ENCODE peak calls at places on chromosomes 3 and 15, in five cellular contexts. One of them, this sample, is unnamed.

GRCh38 chr15:31100738-31101137 is 787 bp downstream of the TRPM1 start:
- DNase-seq in NCI-H1092: no peak
- DNase-seq in GM12865: no peak
- DNase-seq in stimulated activated CD4-positive, alpha-beta T cell treated with anti-CD3 and anti-CD28 coated beads, Interleukin-1b, Interleukin-23, amount 100 ng/mL, for 1 hour: no peak
- DNase-seq in HEK293T: no peak
- DNase-seq in this sample: no peak

GRCh38 chr15:80906159-80906775 is 83.4 kb downstream of the MESD start:
- DNase-seq in NCI-H1092: peak
- DNase-seq in GM12865: no peak
- DNase-seq in stimulated activated CD4-positive, alpha-beta T cell treated with anti-CD3 and anti-CD28 coated beads, Interleukin-1b, Interleukin-23, amount 100 ng/mL, for 1 hour: no peak
- DNase-seq in HEK293T: peak
- DNase-seq in this sample: peak

GRCh38 chr15:28918141-28918983 is 32.6 kb downstream of the APBA2 start:
- DNase-seq in NCI-H1092: no peak
- DNase-seq in GM12865: no peak
- DNase-seq in stimulated activated CD4-positive, alpha-beta T cell treated with anti-CD3 and anti-CD28 coated beads, Interleukin-1b, Interleukin-23, amount 100 ng/mL, for 1 hour: no peak
- DNase-seq in HEK293T: no peak
- DNase-seq in this sample: no peak

GRCh38 chr3:53815651-53816050 is 30.6 kb downstream of the CHDH start:
- DNase-seq in NCI-H1092: no peak
- DNase-seq in GM12865: no peak
- DNase-seq in stimulated activated CD4-positive, alpha-beta T cell treated with anti-CD3 and anti-CD28 coated beads, Interleukin-1b, Interleukin-23, amount 100 ng/mL, for 1 hour: no peak
- DNase-seq in HEK293T: no peak
- DNase-seq in this sample: no peak

GRCh38 chr3:26967531-26967930 is 345.0 kb downstream of the LRRC3B start:
- DNase-seq in NCI-H1092: no peak
- DNase-seq in GM12865: no peak
- DNase-seq in stimulated activated CD4-positive, alpha-beta T cell treated with anti-CD3 and anti-CD28 coated beads, Interleukin-1b, Interleukin-23, amount 100 ng/mL, for 1 hour: no peak
- DNase-seq in HEK293T: no peak
- DNase-seq in this sample: no peak

GRCh38 chr15:83769411-83769960 is 115.6 kb downstream of the ADAMTSL3 start:
- DNase-seq in NCI-H1092: no peak
- DNase-seq in GM12865: peak
- DNase-seq in stimulated activated CD4-positive, alpha-beta T cell treated with anti-CD3 and anti-CD28 coated beads, Interleukin-1b, Interleukin-23, amount 100 ng/mL, for 1 hour: no peak
- DNase-seq in HEK293T: no peak
- DNase-seq in this sample: no peak

GRCh38 chr3:101377796-101378195 is 57.4 kb upstream of the IMPG2 start:
- DNase-seq in NCI-H1092: no peak
- DNase-seq in GM12865: no peak
- DNase-seq in stimulated activated CD4-positive, alpha-beta T cell treated with anti-CD3 and anti-CD28 coated beads, Interleukin-1b, Interleukin-23, amount 100 ng/mL, for 1 hour: no peak
- DNase-seq in HEK293T: no peak
- DNase-seq in this sample: no peak

GRCh38 chr3:130892759-130893239 is 1.1 kb upstream of the ATP2C1 start:
- DNase-seq in NCI-H1092: peak
- DNase-seq in GM12865: peak
- DNase-seq in stimulated activated CD4-positive, alpha-beta T cell treated with anti-CD3 and anti-CD28 coated beads, Interleukin-1b, Interleukin-23, amount 100 ng/mL, for 1 hour: peak
- DNase-seq in HEK293T: peak
- DNase-seq in this sample: peak

GRCh38 chr3:196813903-196814302 is 53.8 kb upstream of the SENP5 start:
- DNase-seq in NCI-H1092: no peak
- DNase-seq in GM12865: no peak
- DNase-seq in stimulated activated CD4-positive, alpha-beta T cell treated with anti-CD3 and anti-CD28 coated beads, Interleukin-1b, Interleukin-23, amount 100 ng/mL, for 1 hour: no peak
- DNase-seq in HEK293T: no peak
- DNase-seq in this sample: no peak

GRCh38 chr3:25536668-25537331 is 108.7 kb downstream of the RARB start:
- DNase-seq in NCI-H1092: no peak
- DNase-seq in GM12865: no peak
- DNase-seq in stimulated activated CD4-positive, alpha-beta T cell treated with anti-CD3 and anti-CD28 coated beads, Interleukin-1b, Interleukin-23, amount 100 ng/mL, for 1 hour: no peak
- DNase-seq in HEK293T: no peak
- DNase-seq in this sample: peak

GRCh38 chr15:35867371-35867770 is 321.4 kb upstream of the DPH6 start:
- DNase-seq in NCI-H1092: no peak
- DNase-seq in GM12865: no peak
- DNase-seq in stimulated activated CD4-positive, alpha-beta T cell treated with anti-CD3 and anti-CD28 coated beads, Interleukin-1b, Interleukin-23, amount 100 ng/mL, for 1 hour: no peak
- DNase-seq in HEK293T: no peak
- DNase-seq in this sample: no peak

GRCh38 chr3:139108253-139108969 is 63.7 kb upstream of the PRR23C start:
- DNase-seq in NCI-H1092: no peak
- DNase-seq in GM12865: no peak
- DNase-seq in stimulated activated CD4-positive, alpha-beta T cell treated with anti-CD3 and anti-CD28 coated beads, Interleukin-1b, Interleukin-23, amount 100 ng/mL, for 1 hour: no peak
- DNase-seq in HEK293T: no peak
- DNase-seq in this sample: no peak

GRCh38 chr15:35980719-35981118 is 434.8 kb upstream of the DPH6 start:
- DNase-seq in NCI-H1092: no peak
- DNase-seq in GM12865: no peak
- DNase-seq in stimulated activated CD4-positive, alpha-beta T cell treated with anti-CD3 and anti-CD28 coated beads, Interleukin-1b, Interleukin-23, amount 100 ng/mL, for 1 hour: no peak
- DNase-seq in HEK293T: no peak
- DNase-seq in this sample: no peak

GRCh38 chr15:56839099-56839498 is 79.3 kb upstream of the TCF12 start:
- DNase-seq in NCI-H1092: no peak
- DNase-seq in GM12865: no peak
- DNase-seq in stimulated activated CD4-positive, alpha-beta T cell treated with anti-CD3 and anti-CD28 coated beads, Interleukin-1b, Interleukin-23, amount 100 ng/mL, for 1 hour: no peak
- DNase-seq in HEK293T: no peak
- DNase-seq in this sample: no peak

GRCh38 chr3:9600597-9600996 is 47.0 kb upstream of the LHFPL4 start:
- DNase-seq in NCI-H1092: peak
- DNase-seq in GM12865: peak
- DNase-seq in stimulated activated CD4-positive, alpha-beta T cell treated with anti-CD3 and anti-CD28 coated beads, Interleukin-1b, Interleukin-23, amount 100 ng/mL, for 1 hour: no peak
- DNase-seq in HEK293T: no peak
- DNase-seq in this sample: no peak

GRCh38 chr3:185353823-185354614 is 8.9 kb upstream of the MAP3K13 start:
- DNase-seq in NCI-H1092: peak
- DNase-seq in GM12865: peak
- DNase-seq in stimulated activated CD4-positive, alpha-beta T cell treated with anti-CD3 and anti-CD28 coated beads, Interleukin-1b, Interleukin-23, amount 100 ng/mL, for 1 hour: peak
- DNase-seq in HEK293T: peak
- DNase-seq in this sample: peak

GRCh38 chr3:127217594-127218456 is 24.9 kb downstream of the PRR23E start:
- DNase-seq in NCI-H1092: no peak
- DNase-seq in GM12865: peak
- DNase-seq in stimulated activated CD4-positive, alpha-beta T cell treated with anti-CD3 and anti-CD28 coated beads, Interleukin-1b, Interleukin-23, amount 100 ng/mL, for 1 hour: no peak
- DNase-seq in HEK293T: no peak
- DNase-seq in this sample: no peak

GRCh38 chr3:157128771-157129671 is 30.9 kb downstream of the CCNL1 start:
- DNase-seq in NCI-H1092: no peak
- DNase-seq in GM12865: peak
- DNase-seq in stimulated activated CD4-positive, alpha-beta T cell treated with anti-CD3 and anti-CD28 coated beads, Interleukin-1b, Interleukin-23, amount 100 ng/mL, for 1 hour: no peak
- DNase-seq in HEK293T: no peak
- DNase-seq in this sample: no peak

GRCh38 chr3:184740509-184741258 is 28.8 kb upstream of the MAGEF1 start:
- DNase-seq in NCI-H1092: no peak
- DNase-seq in GM12865: no peak
- DNase-seq in stimulated activated CD4-positive, alpha-beta T cell treated with anti-CD3 and anti-CD28 coated beads, Interleukin-1b, Interleukin-23, amount 100 ng/mL, for 1 hour: no peak
- DNase-seq in HEK293T: no peak
- DNase-seq in this sample: no peak

GRCh38 chr15:59616390-59616789 is 4.8 kb downstream of the GCNT3 start:
- DNase-seq in NCI-H1092: no peak
- DNase-seq in GM12865: no peak
- DNase-seq in stimulated activated CD4-positive, alpha-beta T cell treated with anti-CD3 and anti-CD28 coated beads, Interleukin-1b, Interleukin-23, amount 100 ng/mL, for 1 hour: no peak
- DNase-seq in HEK293T: no peak
- DNase-seq in this sample: no peak

GRCh38 chr3:31218082-31218481 is 314.6 kb upstream of the STT3B start:
- DNase-seq in NCI-H1092: no peak
- DNase-seq in GM12865: no peak
- DNase-seq in stimulated activated CD4-positive, alpha-beta T cell treated with anti-CD3 and anti-CD28 coated beads, Interleukin-1b, Interleukin-23, amount 100 ng/mL, for 1 hour: no peak
- DNase-seq in HEK293T: no peak
- DNase-seq in this sample: no peak

GRCh38 chr3:56197259-56197965 is 270.9 kb downstream of the ERC2 start:
- DNase-seq in NCI-H1092: no peak
- DNase-seq in GM12865: no peak
- DNase-seq in stimulated activated CD4-positive, alpha-beta T cell treated with anti-CD3 and anti-CD28 coated beads, Interleukin-1b, Interleukin-23, amount 100 ng/mL, for 1 hour: no peak
- DNase-seq in HEK293T: no peak
- DNase-seq in this sample: no peak

GRCh38 chr3:42033741-42034140 is 57.4 kb upstream of the TRAK1 start:
- DNase-seq in NCI-H1092: no peak
- DNase-seq in GM12865: no peak
- DNase-seq in stimulated activated CD4-positive, alpha-beta T cell treated with anti-CD3 and anti-CD28 coated beads, Interleukin-1b, Interleukin-23, amount 100 ng/mL, for 1 hour: no peak
- DNase-seq in HEK293T: no peak
- DNase-seq in this sample: no peak

GRCh38 chr3:182078929-182079328 is 367.2 kb downstream of the SOX2 start:
- DNase-seq in NCI-H1092: no peak
- DNase-seq in GM12865: no peak
- DNase-seq in stimulated activated CD4-positive, alpha-beta T cell treated with anti-CD3 and anti-CD28 coated beads, Interleukin-1b, Interleukin-23, amount 100 ng/mL, for 1 hour: no peak
- DNase-seq in HEK293T: no peak
- DNase-seq in this sample: no peak

GRCh38 chr3:196989721-196990262 is 21.2 kb upstream of the PIGZ start:
- DNase-seq in NCI-H1092: peak
- DNase-seq in GM12865: no peak
- DNase-seq in stimulated activated CD4-positive, alpha-beta T cell treated with anti-CD3 and anti-CD28 coated beads, Interleukin-1b, Interleukin-23, amount 100 ng/mL, for 1 hour: no peak
- DNase-seq in HEK293T: no peak
- DNase-seq in this sample: no peak

GRCh38 chr3:10196389-10197052 is 31.8 kb downstream of the IRAK2 start:
- DNase-seq in NCI-H1092: no peak
- DNase-seq in GM12865: peak
- DNase-seq in stimulated activated CD4-positive, alpha-beta T cell treated with anti-CD3 and anti-CD28 coated beads, Interleukin-1b, Interleukin-23, amount 100 ng/mL, for 1 hour: no peak
- DNase-seq in HEK293T: no peak
- DNase-seq in this sample: no peak

GRCh38 chr15:58724471-58724870 is 25.0 kb downstream of the ADAM10 start:
- DNase-seq in NCI-H1092: no peak
- DNase-seq in GM12865: peak
- DNase-seq in stimulated activated CD4-positive, alpha-beta T cell treated with anti-CD3 and anti-CD28 coated beads, Interleukin-1b, Interleukin-23, amount 100 ng/mL, for 1 hour: no peak
- DNase-seq in HEK293T: no peak
- DNase-seq in this sample: peak

GRCh38 chr3:159625594-159625993 is 363.0 kb upstream of the IL12A start:
- DNase-seq in NCI-H1092: no peak
- DNase-seq in GM12865: no peak
- DNase-seq in stimulated activated CD4-positive, alpha-beta T cell treated with anti-CD3 and anti-CD28 coated beads, Interleukin-1b, Interleukin-23, amount 100 ng/mL, for 1 hour: no peak
- DNase-seq in HEK293T: no peak
- DNase-seq in this sample: no peak

GRCh38 chr15:73650387-73651126 is 17.4 kb upstream of the NPTN start:
- DNase-seq in NCI-H1092: no peak
- DNase-seq in GM12865: peak
- DNase-seq in stimulated activated CD4-positive, alpha-beta T cell treated with anti-CD3 and anti-CD28 coated beads, Interleukin-1b, Interleukin-23, amount 100 ng/mL, for 1 hour: no peak
- DNase-seq in HEK293T: no peak
- DNase-seq in this sample: no peak

GRCh38 chr3:12681089-12681488 is 17.2 kb upstream of the RAF1 start:
- DNase-seq in NCI-H1092: no peak
- DNase-seq in GM12865: no peak
- DNase-seq in stimulated activated CD4-positive, alpha-beta T cell treated with anti-CD3 and anti-CD28 coated beads, Interleukin-1b, Interleukin-23, amount 100 ng/mL, for 1 hour: no peak
- DNase-seq in HEK293T: no peak
- DNase-seq in this sample: no peak

GRCh38 chr3:41507336-41508062 is 308.2 kb downstream of the CTNNB1 start:
- DNase-seq in NCI-H1092: no peak
- DNase-seq in GM12865: peak
- DNase-seq in stimulated activated CD4-positive, alpha-beta T cell treated with anti-CD3 and anti-CD28 coated beads, Interleukin-1b, Interleukin-23, amount 100 ng/mL, for 1 hour: no peak
- DNase-seq in HEK293T: no peak
- DNase-seq in this sample: no peak

GRCh38 chr3:152047465-152047864 is 174.0 kb downstream of the SUCNR1 start:
- DNase-seq in NCI-H1092: no peak
- DNase-seq in GM12865: no peak
- DNase-seq in stimulated activated CD4-positive, alpha-beta T cell treated with anti-CD3 and anti-CD28 coated beads, Interleukin-1b, Interleukin-23, amount 100 ng/mL, for 1 hour: no peak
- DNase-seq in HEK293T: no peak
- DNase-seq in this sample: no peak

GRCh38 chr3:45509038-45509767 is 85.3 kb upstream of the LIMD1 start:
- DNase-seq in NCI-H1092: no peak
- DNase-seq in GM12865: no peak
- DNase-seq in stimulated activated CD4-positive, alpha-beta T cell treated with anti-CD3 and anti-CD28 coated beads, Interleukin-1b, Interleukin-23, amount 100 ng/mL, for 1 hour: no peak
- DNase-seq in HEK293T: peak
- DNase-seq in this sample: no peak

GRCh38 chr3:64178419-64178818 is 46.8 kb downstream of the PRICKLE2 start:
- DNase-seq in NCI-H1092: no peak
- DNase-seq in GM12865: no peak
- DNase-seq in stimulated activated CD4-positive, alpha-beta T cell treated with anti-CD3 and anti-CD28 coated beads, Interleukin-1b, Interleukin-23, amount 100 ng/mL, for 1 hour: no peak
- DNase-seq in HEK293T: no peak
- DNase-seq in this sample: no peak

GRCh38 chr15:66943456-66944095 is 121.8 kb upstream of the SMAD3 start:
- DNase-seq in NCI-H1092: peak
- DNase-seq in GM12865: peak
- DNase-seq in stimulated activated CD4-positive, alpha-beta T cell treated with anti-CD3 and anti-CD28 coated beads, Interleukin-1b, Interleukin-23, amount 100 ng/mL, for 1 hour: no peak
- DNase-seq in HEK293T: no peak
- DNase-seq in this sample: peak

GRCh38 chr3:153242900-153243299 is 80.9 kb downstream of the RAP2B start:
- DNase-seq in NCI-H1092: no peak
- DNase-seq in GM12865: no peak
- DNase-seq in stimulated activated CD4-positive, alpha-beta T cell treated with anti-CD3 and anti-CD28 coated beads, Interleukin-1b, Interleukin-23, amount 100 ng/mL, for 1 hour: no peak
- DNase-seq in HEK293T: no peak
- DNase-seq in this sample: no peak

GRCh38 chr3:103976931-103977339 is 1389.8 kb upstream of the ALCAM start:
- DNase-seq in NCI-H1092: no peak
- DNase-seq in GM12865: no peak
- DNase-seq in stimulated activated CD4-positive, alpha-beta T cell treated with anti-CD3 and anti-CD28 coated beads, Interleukin-1b, Interleukin-23, amount 100 ng/mL, for 1 hour: no peak
- DNase-seq in HEK293T: no peak
- DNase-seq in this sample: no peak